ENCODE peak calls at places on chromosomes 6 and 20, in ten cellular contexts. One of them, this sample, is unnamed.
A peak's percentile ranks its signal among the peaks of the same experiment; 100 is the strongest.

GRCh38 chr6:107624541-107624940 is 134.6 kb downstream of the SOBP start:
- DNase-seq in right cardiac atrium: no peak
- DNase-seq in aorta: no peak
- DNase-seq in ovary: no peak
- DNase-seq in endodermal cell: no peak
- DNase-seq in uterus: no peak
- DNase-seq in Panc1: no peak
- DNase-seq in naive thymus-derived CD4-positive, alpha-beta T cell: no peak
- DNase-seq in OCI-LY7: no peak
- DNase-seq in mesendoderm: no peak
- DNase-seq in this sample: no peak

GRCh38 chr20:57092900-57093238 is 173.6 kb downstream of the BMP7 start:
- DNase-seq in right cardiac atrium: no peak
- DNase-seq in Panc1: no peak
- DNase-seq in OCI-LY7: no peak
- DNase-seq in naive thymus-derived CD4-positive, alpha-beta T cell: no peak
- DNase-seq in endodermal cell: no peak
- DNase-seq in mesendoderm: no peak
- DNase-seq in ovary: no peak
- DNase-seq in uterus: no peak
- DNase-seq in aorta: peak; percentile 50
- DNase-seq in this sample: no peak

GRCh38 chr6:4085329-4085695 is 6.4 kb upstream of the FAM217A start:
- DNase-seq in OCI-LY7: no peak
- DNase-seq in mesendoderm: no peak
- DNase-seq in ovary: no peak
- DNase-seq in naive thymus-derived CD4-positive, alpha-beta T cell: no peak
- DNase-seq in Panc1: no peak
- DNase-seq in right cardiac atrium: no peak
- DNase-seq in aorta: no peak
- DNase-seq in endodermal cell: no peak
- DNase-seq in uterus: no peak
- DNase-seq in this sample: no peak

GRCh38 chr20:21514553-21515251 is 838 bp upstream of the NKX2-2 start:
- DNase-seq in aorta: no peak
- DNase-seq in naive thymus-derived CD4-positive, alpha-beta T cell: no peak
- DNase-seq in endodermal cell: peak; percentile 91
- DNase-seq in mesendoderm: peak; percentile 90
- DNase-seq in Panc1: no peak
- DNase-seq in right cardiac atrium: no peak
- DNase-seq in OCI-LY7: no peak
- DNase-seq in uterus: no peak
- DNase-seq in ovary: no peak
- DNase-seq in this sample: no peak

GRCh38 chr6:8182209-8182845 is 80.0 kb upstream of the EEF1E1 start:
- DNase-seq in naive thymus-derived CD4-positive, alpha-beta T cell: no peak
- DNase-seq in ovary: no peak
- DNase-seq in uterus: no peak
- DNase-seq in Panc1: no peak
- DNase-seq in endodermal cell: no peak
- DNase-seq in aorta: no peak
- DNase-seq in mesendoderm: no peak
- DNase-seq in OCI-LY7: no peak
- DNase-seq in right cardiac atrium: no peak
- DNase-seq in this sample: no peak

GRCh38 chr6:21158873-21159272 is 434.7 kb upstream of the SOX4 start:
- DNase-seq in naive thymus-derived CD4-positive, alpha-beta T cell: no peak
- DNase-seq in endodermal cell: no peak
- DNase-seq in Panc1: no peak
- DNase-seq in mesendoderm: no peak
- DNase-seq in right cardiac atrium: no peak
- DNase-seq in aorta: no peak
- DNase-seq in uterus: no peak
- DNase-seq in OCI-LY7: no peak
- DNase-seq in ovary: no peak
- DNase-seq in this sample: no peak

GRCh38 chr6:139608872-139609271 is 234.4 kb upstream of the CITED2 start:
- DNase-seq in naive thymus-derived CD4-positive, alpha-beta T cell: no peak
- DNase-seq in OCI-LY7: no peak
- DNase-seq in right cardiac atrium: no peak
- DNase-seq in ovary: no peak
- DNase-seq in Panc1: no peak
- DNase-seq in uterus: no peak
- DNase-seq in mesendoderm: no peak
- DNase-seq in aorta: no peak
- DNase-seq in endodermal cell: no peak
- DNase-seq in this sample: no peak

GRCh38 chr6:140201787-140202458 is 827.5 kb upstream of the CITED2 start:
- DNase-seq in naive thymus-derived CD4-positive, alpha-beta T cell: no peak
- DNase-seq in uterus: no peak
- DNase-seq in ovary: no peak
- DNase-seq in right cardiac atrium: no peak
- DNase-seq in OCI-LY7: no peak
- DNase-seq in aorta: no peak
- DNase-seq in endodermal cell: no peak
- DNase-seq in mesendoderm: no peak
- DNase-seq in Panc1: no peak
- DNase-seq in this sample: no peak

GRCh38 chr6:158039571-158040050 is 57.9 kb downstream of the SYNJ2 start:
- DNase-seq in naive thymus-derived CD4-positive, alpha-beta T cell: no peak
- DNase-seq in aorta: peak; percentile 82
- DNase-seq in uterus: peak; percentile 34
- DNase-seq in ovary: no peak
- DNase-seq in OCI-LY7: no peak
- DNase-seq in right cardiac atrium: peak; percentile 60
- DNase-seq in endodermal cell: no peak
- DNase-seq in mesendoderm: no peak
- DNase-seq in Panc1: no peak
- DNase-seq in this sample: no peak

GRCh38 chr6:108029226-108029921 is 45.2 kb downstream of the OSTM1 start:
- DNase-seq in aorta: no peak
- DNase-seq in uterus: no peak
- DNase-seq in right cardiac atrium: no peak
- DNase-seq in mesendoderm: no peak
- DNase-seq in Panc1: no peak
- DNase-seq in OCI-LY7: no peak
- DNase-seq in naive thymus-derived CD4-positive, alpha-beta T cell: no peak
- DNase-seq in endodermal cell: no peak
- DNase-seq in ovary: no peak
- DNase-seq in this sample: no peak

GRCh38 chr6:140051521-140052455 is 677.3 kb upstream of the CITED2 start:
- DNase-seq in naive thymus-derived CD4-positive, alpha-beta T cell: no peak
- DNase-seq in Panc1: no peak
- DNase-seq in OCI-LY7: no peak
- DNase-seq in uterus: no peak
- DNase-seq in ovary: no peak
- DNase-seq in right cardiac atrium: no peak
- DNase-seq in mesendoderm: no peak
- DNase-seq in aorta: no peak
- DNase-seq in endodermal cell: no peak
- DNase-seq in this sample: no peak

GRCh38 chr20:6769953-6770831 is 2.7 kb downstream of the BMP2 start:
- DNase-seq in right cardiac atrium: peak; percentile 52
- DNase-seq in endodermal cell: peak; percentile 87
- DNase-seq in naive thymus-derived CD4-positive, alpha-beta T cell: no peak
- DNase-seq in mesendoderm: peak; percentile 82
- DNase-seq in uterus: peak; percentile 46
- DNase-seq in ovary: peak; percentile 21
- DNase-seq in OCI-LY7: no peak
- DNase-seq in aorta: peak; percentile 90
- DNase-seq in Panc1: no peak
- DNase-seq in this sample: no peak

GRCh38 chr6:96410467-96410866 is 111.1 kb upstream of the UFL1 start:
- DNase-seq in mesendoderm: no peak
- DNase-seq in endodermal cell: no peak
- DNase-seq in right cardiac atrium: no peak
- DNase-seq in naive thymus-derived CD4-positive, alpha-beta T cell: no peak
- DNase-seq in uterus: no peak
- DNase-seq in OCI-LY7: no peak
- DNase-seq in Panc1: no peak
- DNase-seq in ovary: no peak
- DNase-seq in aorta: no peak
- DNase-seq in this sample: no peak

GRCh38 chr6:19417713-19418112 is 419.5 kb upstream of the ID4 start:
- DNase-seq in aorta: no peak
- DNase-seq in ovary: no peak
- DNase-seq in uterus: no peak
- DNase-seq in Panc1: peak; percentile 42
- DNase-seq in mesendoderm: no peak
- DNase-seq in endodermal cell: no peak
- DNase-seq in right cardiac atrium: no peak
- DNase-seq in naive thymus-derived CD4-positive, alpha-beta T cell: no peak
- DNase-seq in OCI-LY7: no peak
- DNase-seq in this sample: no peak

GRCh38 chr20:24977797-24978196 is 14.8 kb downstream of the APMAP start:
- DNase-seq in naive thymus-derived CD4-positive, alpha-beta T cell: no peak
- DNase-seq in endodermal cell: no peak
- DNase-seq in mesendoderm: no peak
- DNase-seq in right cardiac atrium: no peak
- DNase-seq in aorta: no peak
- DNase-seq in Panc1: no peak
- DNase-seq in OCI-LY7: no peak
- DNase-seq in ovary: no peak
- DNase-seq in uterus: no peak
- DNase-seq in this sample: no peak

GRCh38 chr6:152484806-152485205 is 152.4 kb downstream of the SYNE1 start:
- DNase-seq in right cardiac atrium: no peak
- DNase-seq in OCI-LY7: no peak
- DNase-seq in ovary: no peak
- DNase-seq in Panc1: no peak
- DNase-seq in endodermal cell: no peak
- DNase-seq in uterus: no peak
- DNase-seq in mesendoderm: no peak
- DNase-seq in aorta: no peak
- DNase-seq in naive thymus-derived CD4-positive, alpha-beta T cell: no peak
- DNase-seq in this sample: no peak

GRCh38 chr6:36364669-36365479 is 22.6 kb downstream of the ETV7 start:
- DNase-seq in Panc1: no peak
- DNase-seq in aorta: peak; percentile 72
- DNase-seq in right cardiac atrium: no peak
- DNase-seq in naive thymus-derived CD4-positive, alpha-beta T cell: no peak
- DNase-seq in endodermal cell: peak; percentile 35
- DNase-seq in ovary: no peak
- DNase-seq in OCI-LY7: peak; percentile 22
- DNase-seq in uterus: no peak
- DNase-seq in mesendoderm: no peak
- DNase-seq in this sample: no peak
- H3K4me1 ChIP-seq in Panc1: peaks cover 4% of the 10 kb centered on the region
- H3K4me1 ChIP-seq in aorta: no peaks in the 10 kb centered on the region
- H3K4me1 ChIP-seq in right cardiac atrium: no peaks in the 10 kb centered on the region
- H3K4me1 ChIP-seq in naive thymus-derived CD4-positive, alpha-beta T cell: peaks cover 4% of the 10 kb centered on the region
- H3K4me1 ChIP-seq in endodermal cell: peaks cover 9% of the 10 kb centered on the region
- H3K4me1 ChIP-seq in ovary: peaks cover 2% of the 10 kb centered on the region
- H3K4me1 ChIP-seq in OCI-LY7: no peaks in the 10 kb centered on the region
- H3K4me1 ChIP-seq in uterus: no peaks in the 10 kb centered on the region
- H3K4me1 ChIP-seq in mesendoderm: no peaks in the 10 kb centered on the region
- H3K4me1 ChIP-seq in this sample: peaks cover 4% of the 10 kb centered on the region

GRCh38 chr6:44446626-44447297 is 59.3 kb downstream of the CDC5L start:
- DNase-seq in aorta: no peak
- DNase-seq in right cardiac atrium: no peak
- DNase-seq in endodermal cell: no peak
- DNase-seq in uterus: no peak
- DNase-seq in naive thymus-derived CD4-positive, alpha-beta T cell: no peak
- DNase-seq in OCI-LY7: no peak
- DNase-seq in ovary: no peak
- DNase-seq in mesendoderm: no peak
- DNase-seq in Panc1: no peak
- DNase-seq in this sample: no peak
- H3K4me3 ChIP-seq in aorta: no peak overlapping the region
- H3K4me3 ChIP-seq in right cardiac atrium: no peak overlapping the region
- H3K4me3 ChIP-seq in endodermal cell: no peak overlapping the region
- H3K4me3 ChIP-seq in uterus: no peak overlapping the region
- H3K4me3 ChIP-seq in naive thymus-derived CD4-positive, alpha-beta T cell: no peak overlapping the region
- H3K4me3 ChIP-seq in OCI-LY7: no peak overlapping the region
- H3K4me3 ChIP-seq in ovary: no peak overlapping the region
- H3K4me3 ChIP-seq in mesendoderm: no peak overlapping the region
- H3K4me3 ChIP-seq in Panc1: no peak overlapping the region
- H3K4me3 ChIP-seq in this sample: no peak overlapping the region

GRCh38 chr6:52594216-52594615 is 17.4 kb upstream of the TRAM2 start:
- DNase-seq in aorta: no peak
- DNase-seq in naive thymus-derived CD4-positive, alpha-beta T cell: no peak
- DNase-seq in endodermal cell: no peak
- DNase-seq in mesendoderm: no peak
- DNase-seq in ovary: no peak
- DNase-seq in Panc1: no peak
- DNase-seq in OCI-LY7: peak; percentile 74
- DNase-seq in right cardiac atrium: no peak
- DNase-seq in uterus: no peak
- DNase-seq in this sample: no peak
- H3K4me1 ChIP-seq in aorta: peaks cover 2% of the 10 kb centered on the region
- H3K4me1 ChIP-seq in naive thymus-derived CD4-positive, alpha-beta T cell: no peaks in the 10 kb centered on the region
- H3K4me1 ChIP-seq in endodermal cell: no peaks in the 10 kb centered on the region
- H3K4me1 ChIP-seq in mesendoderm: no peaks in the 10 kb centered on the region
- H3K4me1 ChIP-seq in ovary: peaks cover 7% of the 10 kb centered on the region
- H3K4me1 ChIP-seq in Panc1: peaks cover 41% of the 10 kb centered on the region
- H3K4me1 ChIP-seq in OCI-LY7: peaks cover 79% of the 10 kb centered on the region
- H3K4me1 ChIP-seq in right cardiac atrium: peaks cover 13% of the 10 kb centered on the region
- H3K4me1 ChIP-seq in uterus: peaks cover 5% of the 10 kb centered on the region
- H3K4me1 ChIP-seq in this sample: peaks cover 54% of the 10 kb centered on the region

DNA sequence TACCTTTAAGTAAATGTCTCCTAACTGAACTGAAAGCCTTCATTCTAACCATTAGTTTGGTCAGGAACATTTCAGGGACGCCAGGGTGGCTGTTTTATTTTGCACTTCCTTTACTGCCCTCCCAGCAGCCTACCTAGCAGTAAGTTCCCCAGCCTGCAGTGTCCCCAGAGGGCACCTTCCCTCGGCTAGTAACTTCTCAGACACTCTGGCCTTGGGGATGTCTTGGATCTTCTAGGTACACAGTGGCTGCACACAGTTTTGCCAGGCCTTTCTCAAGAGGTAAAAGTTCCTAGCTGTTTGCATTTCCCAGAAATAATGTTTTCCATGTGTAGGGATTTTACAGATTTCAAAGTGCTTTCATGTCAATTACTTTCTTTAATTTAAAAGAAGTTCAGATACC is 378 bp upstream of the LAMA2 start:
- DNase-seq in naive thymus-derived CD4-positive, alpha-beta T cell: no peak
- DNase-seq in right cardiac atrium: no peak
- DNase-seq in OCI-LY7: no peak
- DNase-seq in aorta: no peak
- DNase-seq in ovary: peak; percentile 34
- DNase-seq in Panc1: no peak
- DNase-seq in uterus: no peak
- DNase-seq in mesendoderm: peak; percentile 70
- DNase-seq in endodermal cell: peak; percentile 71
- DNase-seq in this sample: no peak
- H3K4me3 ChIP-seq in naive thymus-derived CD4-positive, alpha-beta T cell: no peak overlapping the region
- H3K4me3 ChIP-seq in right cardiac atrium: peak overlapping the region; percentile 68
- H3K4me3 ChIP-seq in OCI-LY7: no peak overlapping the region
- H3K4me3 ChIP-seq in aorta: peak overlapping the region; percentile 46
- H3K4me3 ChIP-seq in ovary: peak overlapping the region; percentile 47
- H3K4me3 ChIP-seq in Panc1: no peak overlapping the region
- H3K4me3 ChIP-seq in uterus: peak overlapping the region; percentile 42
- H3K4me3 ChIP-seq in mesendoderm: no peak overlapping the region
- H3K4me3 ChIP-seq in endodermal cell: peak overlapping the region; percentile 87
- H3K4me3 ChIP-seq in this sample: no peak overlapping the region

This sample was measured in BE2C.